ENCODE peak calls at places on chromosomes 2 and 18, in ten cellular contexts. D, G, H, O, Y, N, Q, U, X and T are unnamed samples.

GRCh38 chr2:121471571-121472464 is 58.9 kb upstream of the RNU4ATAC start:
- DNase-seq in D (no peak), G (no peak), H (peak; percentile 57), O (peak; percentile 39), Y (no peak), N (no peak), Q (no peak), U (no peak), X (no peak), T (peak; percentile 36)

GRCh38 chr18:10190564-10190963 is 263.9 kb upstream of the APCDD1 start:
- DNase-seq in D (no peak), G (no peak), H (no peak), O (peak; percentile 11), Y (no peak), N (no peak), Q (no peak), U (no peak), X (no peak), T (no peak)

GRCh38 chr2:151478011-151478410 is 68.3 kb downstream of the RIF1 start:
- DNase-seq in D (no peak), G (no peak), H (no peak), O (peak; percentile 38), Y (no peak), N (no peak), Q (no peak), U (no peak), X (no peak), T (no peak)

GRCh38 chr2:235553291-235553690 is 59.4 kb downstream of the AGAP1 start:
- DNase-seq in D (no peak), G (no peak), H (no peak), O (no peak), Y (no peak), N (no peak), Q (no peak), U (no peak), X (no peak), T (no peak)

GRCh38 chr18:47490882-47491281 is 239.4 kb upstream of the SKOR2 start:
- DNase-seq in D (no peak), G (no peak), H (no peak), O (peak; percentile 2), Y (no peak), N (no peak), Q (no peak), U (no peak), X (no peak), T (no peak)

GRCh38 chr2:201786471-201786870 is 5.7 kb upstream of the ALS2 start:
- DNase-seq in D (no peak), G (no peak), H (no peak), O (no peak), Y (no peak), N (peak; percentile 17), Q (no peak), U (no peak), X (no peak), T (no peak)

GRCh38 chr2:71943238-71944182 is 204.2 kb downstream of the CYP26B1 start:
- DNase-seq in D (no peak), G (no peak), H (no peak), O (peak; percentile 79), Y (peak; percentile 9), N (no peak), Q (no peak), U (no peak), X (no peak), T (no peak)

GRCh38 chr18:50009772-50010171 is 185.2 kb downstream of the MYO5B start:
- DNase-seq in D (peak; percentile 71), G (peak; percentile 72), H (peak; percentile 64), O (peak; percentile 31), Y (peak; percentile 44), N (peak; percentile 57), Q (peak; percentile 1), U (no peak), X (no peak), T (peak; percentile 74)

GRCh38 chr2:137828624-137829023 is 135.6 kb upstream of the HNMT start:
- DNase-seq in D (no peak), G (no peak), H (peak; percentile 71), O (no peak), Y (no peak), N (no peak), Q (no peak), U (no peak), X (no peak), T (no peak)

GRCh38 chr2:61327173-61327572 is 143.7 kb downstream of the USP34 start:
- DNase-seq in D (no peak), G (no peak), H (no peak), O (no peak), Y (no peak), N (no peak), Q (no peak), U (no peak), X (no peak), T (no peak)

GRCh38 chr2:213122730-213123129 is 28.7 kb downstream of the IKZF2 start:
- DNase-seq in D (no peak), G (peak; percentile 50), H (no peak), O (no peak), Y (no peak), N (no peak), Q (no peak), U (no peak), X (no peak), T (no peak)

GRCh38 chr18:49319590-49319989 is 140.9 kb downstream of the DYM start:
- DNase-seq in D (no peak), G (no peak), H (no peak), O (peak; percentile 18), Y (no peak), N (no peak), Q (no peak), U (no peak), X (no peak), T (peak; percentile 44)